ENCODE peak calls at places on chromosomes 3 and 15, in nine cellular contexts. E is OCI-M1, K is NCI-H345, Y is mucosa of descending colon, V is AG08396, M is fibroblast of lung, A is GM23248, D is EH, L is fibroblast of mammary gland. T is an unnamed sample.
A peak's percentile ranks its signal among the peaks of the same experiment; 100 is the strongest.

GRCh38 chr3:17846466-17846865 is 104.0 kb upstream of the TBC1D5 start:
- DNase-seq in A (peak; percentile 61), L (no peak), D (peak; percentile 40), Y (no peak), K (no peak), M (no peak), E (no peak), V (peak; percentile 40), T (no peak)

GRCh38 chr15:62124176-62124952 is 40.7 kb downstream of the C2CD4B start:
- DNase-seq in K (peak; percentile 49), L (no peak), M (no peak), A (no peak), V (no peak), E (no peak), D (no peak), Y (no peak), T (peak; percentile 14)

GRCh38 chr3:150721285-150722130 is 17.8 kb upstream of the ERICH6 start:
- DNase-seq in V (peak; percentile 43), Y (no peak), A (peak; percentile 69), M (peak; percentile 79), E (peak; percentile 68), D (peak; percentile 65), L (peak; percentile 70), K (peak; percentile 55), T (peak; percentile 60)

GRCh38 chr3:171710359-171710758 is 99.9 kb downstream of the PLD1 start:
- DNase-seq in M (no peak), L (no peak), A (no peak), D (no peak), K (no peak), Y (no peak), E (no peak), V (no peak), T (no peak)

GRCh38 chr3:63975705-63976104 is 47.6 kb downstream of the PSMD6 start:
- DNase-seq in D (peak; percentile 71), K (peak; percentile 14), M (peak; percentile 69), A (peak; percentile 57), Y (no peak), V (no peak), L (peak; percentile 90), E (no peak), T (peak; percentile 69)

GRCh38 chr3:11757441-11757875 is 89.2 kb downstream of the TAMM41 start:
- DNase-seq in V (peak; percentile 74), D (peak; percentile 16), A (peak; percentile 54), K (no peak), L (peak; percentile 30), E (peak; percentile 73), Y (no peak), M (peak; percentile 81), T (peak; percentile 81)

GRCh38 chr3:141039573-141039972 is 11.6 kb upstream of the SPSB4 start:
- DNase-seq in M (no peak), Y (no peak), K (no peak), V (no peak), D (no peak), L (no peak), A (no peak), E (no peak), T (no peak)

GRCh38 chr3:183764854-183765731 is 60.3 kb downstream of the MAP6D1 start:
- DNase-seq in V (peak; percentile 58), K (no peak), M (peak; percentile 73), Y (no peak), L (peak; percentile 73), E (no peak), D (peak; percentile 93), A (peak; percentile 75), T (peak; percentile 99)

GRCh38 chr3:57752307-57752706 is 3.8 kb upstream of the SLMAP start:
- DNase-seq in D (peak; percentile 11), K (no peak), L (no peak), V (peak; percentile 14), A (peak; percentile 28), E (no peak), Y (no peak), M (no peak), T (peak; percentile 10)

GRCh38 chr15:98599911-98600685 is 48.2 kb upstream of the IGF1R start:
- DNase-seq in Y (peak; percentile 45), M (peak; percentile 81), A (no peak), D (peak; percentile 34), V (peak; percentile 43), K (no peak), L (peak; percentile 64), E (peak; percentile 72), T (peak; percentile 68)